ENCODE peak calls at places on chromosome 2, in nine cellular contexts. A, U, L, N, H, D, I, S and E are unnamed samples. For H3K9me3, the result is how much of the 10 kb centered on the place peaks cover.

GRCh38 chr2:202718614-202719013 is 83.8 kb downstream of the FAM117B start:
- DNase-seq in A (no peak), U (no peak), L (peak), N (no peak), H (peak), D (no peak), I (no peak), S (peak), E (no peak)

GRCh38 chr2:214543386-214543955 is 132.6 kb downstream of the VWC2L start:
- DNase-seq in A (no peak), U (no peak), L (peak), N (no peak), H (no peak), D (no peak), I (no peak), S (no peak), E (no peak)

GRCh38 chr2:11397046-11397445 is 52.6 kb upstream of the ROCK2 start:
- DNase-seq in A (peak), U (no peak), L (no peak), N (peak), H (no peak), D (no peak), I (peak), S (no peak), E (no peak)

GRCh38 chr2:220315098-220315785 is 687.8 kb downstream of the SLC4A3 start:
- DNase-seq in A (no peak), U (no peak), L (no peak), N (no peak), H (no peak), D (no peak), I (no peak), S (no peak), E (no peak)

GRCh38 chr2:233120459-233120858 is 60.3 kb downstream of the INPP5D start:
- DNase-seq in A (no peak), U (no peak), L (no peak), N (no peak), H (no peak), D (no peak), I (no peak), S (no peak), E (no peak)

GRCh38 chr2:164967781-164968228 is 12.5 kb upstream of the SLC38A11 start:
- DNase-seq in A (no peak), U (no peak), L (peak), N (no peak), H (no peak), D (no peak), I (no peak), S (peak), E (peak)

GRCh38 chr2:168211664-168212163 is 35.7 kb downstream of the STK39 start:
- DNase-seq in A (no peak), U (no peak), L (no peak), N (no peak), H (no peak), D (no peak), I (no peak), S (no peak), E (no peak)

GRCh38 chr2:170006592-170007327 is 171.2 kb upstream of the MYO3B start:
- DNase-seq in A (no peak), U (no peak), L (no peak), N (no peak), H (no peak), D (no peak), I (no peak), S (no peak), E (no peak)

GRCh38 chr2:147630585-147630984 is 214.2 kb upstream of the ACVR2A start:
- DNase-seq in A (no peak), U (no peak), L (no peak), N (no peak), H (no peak), D (no peak), I (no peak), S (no peak), E (no peak)

GRCh38 chr2:121095257-121096080 is 189.5 kb downstream of the TFCP2L1 start:
- DNase-seq in A (peak), U (peak), L (peak), N (peak), H (peak), D (peak), I (peak), S (peak), E (peak)

GRCh38 chr2:16756831-16757644 is 91.4 kb upstream of the CYRIA start:
- DNase-seq in A (peak), U (peak), L (peak), N (peak), H (peak), D (peak), I (peak), S (peak), E (peak)

GRCh38 chr2:241047253-241048010 is 49.0 kb downstream of the SNED1 start:
- DNase-seq in A (no peak), U (no peak), L (no peak), N (no peak), H (no peak), D (no peak), I (no peak), S (no peak), E (no peak)

GRCh38 chr2:44777542-44777941 is 164.0 kb upstream of the SIX3 start:
- DNase-seq in A (no peak), U (no peak), L (no peak), N (peak), H (no peak), D (no peak), I (no peak), S (no peak), E (no peak)

GRCh38 chr2:240956161-240956934 is 42.1 kb upstream of the SNED1 start:
- DNase-seq in A (peak), U (no peak), L (no peak), N (peak), H (no peak), D (no peak), I (no peak), S (no peak), E (peak)

DNA sequence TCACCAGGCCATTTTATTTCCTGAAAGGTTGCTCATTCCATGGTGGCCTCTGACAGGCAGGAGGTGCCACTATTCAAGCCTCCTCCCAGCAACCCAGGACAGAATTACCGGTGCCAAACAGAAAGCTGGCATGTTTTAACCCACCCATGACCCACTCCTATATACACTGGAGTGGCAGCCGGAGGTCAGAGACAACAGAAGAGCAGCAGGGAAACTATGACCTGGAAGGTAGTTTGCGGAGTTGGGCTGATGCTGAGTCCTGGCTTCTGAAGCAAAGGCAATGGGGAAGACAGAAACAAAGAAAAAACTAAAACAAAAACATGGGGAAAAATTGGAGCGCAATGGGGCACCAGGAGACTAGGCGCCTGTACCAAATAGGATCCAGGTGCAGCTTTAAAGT is 2.2 kb downstream of the RFTN2 start:
- DNase-seq in A (no peak), U (no peak), L (no peak), N (no peak), H (no peak), D (no peak), I (no peak), S (no peak), E (no peak)
- H3K4me3 ChIP-seq in A (peak), U (no peak), L (no peak), N (peak), H (no peak), D (no peak), I (no peak), S (no peak), E (no peak)

DNA sequence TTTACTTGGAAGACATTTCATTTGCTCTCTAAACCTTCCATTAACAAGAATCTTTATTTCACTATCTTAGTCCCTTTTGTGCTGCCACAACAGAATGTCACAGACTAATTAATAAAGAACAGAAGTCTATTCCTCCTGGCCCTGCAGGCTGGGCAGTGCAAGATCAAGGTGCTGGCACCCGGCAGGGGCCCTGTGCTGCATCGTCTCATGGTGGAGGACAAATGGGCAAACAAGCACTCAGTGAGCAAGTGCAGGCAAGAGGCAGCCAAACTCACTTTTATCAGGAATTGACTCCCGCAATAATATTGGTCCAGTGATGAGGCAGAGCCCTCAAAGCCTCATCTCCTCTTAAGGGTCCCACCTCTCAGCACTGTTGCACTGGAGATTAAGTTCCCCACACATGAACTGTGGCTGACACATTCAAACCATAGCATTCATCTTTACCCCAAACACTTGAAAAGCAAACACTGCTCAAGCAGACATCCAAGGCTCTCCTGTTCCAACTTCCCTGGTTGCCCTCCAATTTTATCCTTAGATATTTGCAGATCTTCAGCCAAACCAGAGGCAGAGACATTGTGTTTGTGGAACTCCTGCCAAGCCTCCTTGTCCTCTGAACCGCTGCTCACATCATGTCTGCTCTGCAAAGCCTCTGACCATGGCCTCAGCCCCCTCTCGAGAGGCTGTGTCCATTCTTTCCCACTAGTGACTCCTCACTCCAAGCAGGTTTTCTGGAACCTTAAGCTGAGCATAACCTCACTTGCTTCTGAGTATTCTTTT is 404.4 kb upstream of the SOX11 start:
- DNase-seq in A (no peak), U (no peak), L (no peak), N (no peak), H (no peak), D (no peak), I (no peak), S (no peak), E (no peak)
- H3K9me3 ChIP-seq in A (under half), U (under half), L (under half), N (under half), H (under half), D (under half), I (under half), S (under half), E (under half)

GRCh38 chr2:42456126-42456839 is 37.5 kb downstream of the KCNG3 start:
- DNase-seq in A (no peak), U (no peak), L (peak), N (no peak), H (no peak), D (no peak), I (no peak), S (no peak), E (no peak)
- H3K4me3 ChIP-seq in A (no peak), U (no peak), L (no peak), N (no peak), H (no peak), D (no peak), I (no peak), S (no peak), E (no peak)

GRCh38 chr2:185221-185620 is 78.6 kb downstream of the SH3YL1 start:
- DNase-seq in A (no peak), U (no peak), L (peak), N (no peak), H (no peak), D (no peak), I (no peak), S (no peak), E (no peak)

GRCh38 chr2:184695-185094 is 79.1 kb downstream of the SH3YL1 start:
- DNase-seq in A (no peak), U (no peak), L (no peak), N (no peak), H (no peak), D (no peak), I (no peak), S (no peak), E (no peak)

GRCh38 chr2:180311-180710 is 83.5 kb downstream of the SH3YL1 start:
- DNase-seq in A (no peak), U (no peak), L (no peak), N (no peak), H (no peak), D (no peak), I (no peak), S (no peak), E (no peak)

GRCh38 chr2:179886-180285 is 83.9 kb downstream of the SH3YL1 start:
- DNase-seq in A (no peak), U (no peak), L (no peak), N (no peak), H (no peak), D (no peak), I (no peak), S (no peak), E (no peak)

DNA sequence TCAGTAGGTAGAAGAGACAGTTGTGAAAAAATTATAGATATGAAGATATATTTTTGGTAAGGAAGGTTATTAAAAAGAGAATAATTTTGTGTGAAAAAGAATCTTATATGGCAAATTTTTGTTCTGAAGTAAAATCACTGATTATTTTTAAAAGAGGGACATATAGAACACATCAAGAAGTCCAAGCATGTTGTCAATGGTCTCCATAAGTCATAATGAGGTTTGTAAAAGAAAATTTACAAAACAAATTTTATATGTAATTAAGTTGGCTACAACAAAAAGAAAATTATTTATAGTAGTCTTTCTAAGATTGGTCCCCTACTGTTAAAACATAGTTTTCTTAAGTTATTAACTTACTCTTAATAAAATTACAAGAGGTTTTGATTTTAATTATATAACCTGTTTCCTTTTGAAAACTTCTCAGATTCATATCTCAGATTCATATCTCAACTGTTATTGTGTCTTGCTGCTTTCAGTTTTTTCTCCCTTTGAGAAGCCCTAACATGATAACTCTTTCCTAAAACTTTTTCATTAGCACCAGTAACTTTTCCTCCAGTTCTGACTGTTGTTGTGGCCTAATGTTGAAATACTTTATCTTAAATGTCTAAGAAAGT is 81.2 kb downstream of the SH3YL1 start:
- DNase-seq in A (no peak), U (no peak), L (no peak), N (no peak), H (no peak), D (no peak), I (no peak), S (no peak), E (no peak)
- H3K9me3 ChIP-seq in A (under half), U (under half), L (under half), N (under half), H (under half), D (under half), I (under half), S (under half), E (under half)

GRCh38 chr2:127638361-127639110 is 7.4 kb upstream of the GPR17 start:
- DNase-seq in A (peak), U (peak), L (no peak), N (peak), H (no peak), D (no peak), I (no peak), S (peak), E (no peak)
- H3K4me3 ChIP-seq in A (no peak), U (no peak), L (no peak), N (no peak), H (no peak), D (no peak), I (no peak), S (no peak), E (no peak)